ENCODE peak calls at places on chromosomes 7 and 10, in ten cellular contexts. O is endothelial cell of umbilical vein, Q is fibroblast of lung, F is neural progenitor cell, V is H1, W is SK-N-SH, H is IMR-90, J is HCT116, D is OCI-LY7, B is mesenchymal stem cell. G is an unnamed sample.

GRCh38 chr10:77027576-77027975 is 610.0 kb downstream of the KCNMA1 start:
- DNase-seq in B (no peak), J (no peak), Q (no peak), H (no peak), W (no peak), V (no peak), F (no peak), D (no peak), O (no peak), G (no peak)

GRCh38 chr7:81684513-81685262 is 85.2 kb downstream of the HGF start:
- DNase-seq in Q (peak; percentile 100), O (peak; percentile 96), F (peak; percentile 5), B (peak; percentile 100), D (no peak), H (peak; percentile 100), J (peak; percentile 95), W (peak; percentile 63), V (no peak), G (peak; percentile 98)

GRCh38 chr7:141460781-141461715 is 90.2 kb upstream of the AGK start:
- DNase-seq in V (no peak), H (no peak), J (no peak), W (no peak), Q (peak; percentile 8), B (no peak), F (no peak), D (no peak), O (no peak), G (no peak)

GRCh38 chr7:9204571-9204970 is 771.2 kb downstream of the NXPH1 start:
- DNase-seq in D (no peak), B (peak; percentile 30), F (peak; percentile 10), O (no peak), J (no peak), V (no peak), W (no peak), H (no peak), Q (peak; percentile 61), G (no peak)

GRCh38 chr7:15035814-15036213 is 133.3 kb upstream of the DGKB start:
- DNase-seq in J (no peak), W (no peak), V (no peak), F (no peak), H (no peak), D (no peak), B (no peak), O (no peak), Q (no peak), G (no peak)

GRCh38 chr10:21195149-21195731 is 298.1 kb upstream of the NEBL start:
- DNase-seq in O (no peak), F (no peak), B (no peak), W (no peak), J (no peak), Q (no peak), V (no peak), H (no peak), D (no peak), G (peak; percentile 86)

GRCh38 chr7:97025983-97026704 is 1.5 kb upstream of the DLX5 start:
- DNase-seq in O (peak; percentile 26), B (peak; percentile 20), H (no peak), W (no peak), J (no peak), D (no peak), F (peak; percentile 53), Q (no peak), V (no peak), G (no peak)

GRCh38 chr10:60527676-60528075 is 138.0 kb upstream of the ANK3 start:
- DNase-seq in O (no peak), W (no peak), J (no peak), Q (no peak), B (no peak), D (no peak), V (no peak), F (no peak), H (no peak), G (peak; percentile 75)

GRCh38 chr10:121595806-121596667 is 2.2 kb downstream of the FGFR2 start:
- DNase-seq in O (no peak), H (no peak), V (no peak), W (no peak), F (peak; percentile 88), D (no peak), J (no peak), B (no peak), Q (no peak), G (no peak)

DNA sequence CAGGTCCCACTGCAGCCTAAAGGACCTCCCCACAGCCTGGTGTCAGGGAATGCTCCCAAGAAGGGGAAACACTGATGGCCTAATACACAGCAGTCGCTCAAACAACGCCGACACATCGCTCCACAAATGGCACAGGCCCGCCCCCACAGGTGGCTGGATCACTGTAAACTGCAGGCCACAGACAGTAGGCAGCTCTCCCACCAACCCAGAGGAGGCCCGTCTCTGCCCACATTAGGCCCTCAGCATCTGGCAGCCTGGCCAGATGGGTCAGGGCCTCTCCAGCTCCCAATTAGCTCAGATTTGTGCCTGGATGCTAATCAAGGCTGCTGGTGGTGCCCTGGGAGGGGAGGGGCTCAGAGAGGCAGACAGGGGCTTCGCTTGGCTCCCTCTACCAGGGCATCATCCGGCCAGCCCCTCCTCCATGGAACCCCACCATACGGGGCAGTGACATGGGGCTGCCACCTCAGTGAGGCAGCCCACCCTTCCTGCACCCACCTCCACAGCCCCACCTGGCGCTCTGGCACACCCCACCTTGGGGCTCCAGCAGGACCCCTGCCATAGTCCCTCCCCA is 42.7 kb downstream of the CAMK2B start:
- DNase-seq in Q (no peak), H (no peak), D (no peak), F (no peak), B (no peak), O (no peak), J (no peak), W (peak; percentile 85), V (no peak), G (no peak)
- H2AFZ ChIP-seq in Q (no peak overlapping the region), H (no peak overlapping the region), D (no peak overlapping the region), F (no peak overlapping the region), B (no peak overlapping the region), O (no peak overlapping the region), J (no peak overlapping the region), W (no peak overlapping the region), V (no peak overlapping the region), G (no peak overlapping the region)

GRCh38 chr7:94838717-94839116 is 68.7 kb upstream of the PPP1R9A start:
- DNase-seq in W (no peak), D (no peak), F (no peak), O (no peak), V (no peak), Q (no peak), H (no peak), B (no peak), J (no peak), G (no peak)

GRCh38 chr7:94848992-94849576 is 58.3 kb upstream of the PPP1R9A start:
- DNase-seq in F (no peak), W (no peak), J (no peak), D (no peak), Q (no peak), O (no peak), B (no peak), H (no peak), V (no peak), G (no peak)

GRCh38 chr7:94848531-94848930 is 58.9 kb upstream of the PPP1R9A start:
- DNase-seq in V (no peak), Q (no peak), B (no peak), W (no peak), J (no peak), F (no peak), D (no peak), O (no peak), H (no peak), G (peak; percentile 15)

DNA sequence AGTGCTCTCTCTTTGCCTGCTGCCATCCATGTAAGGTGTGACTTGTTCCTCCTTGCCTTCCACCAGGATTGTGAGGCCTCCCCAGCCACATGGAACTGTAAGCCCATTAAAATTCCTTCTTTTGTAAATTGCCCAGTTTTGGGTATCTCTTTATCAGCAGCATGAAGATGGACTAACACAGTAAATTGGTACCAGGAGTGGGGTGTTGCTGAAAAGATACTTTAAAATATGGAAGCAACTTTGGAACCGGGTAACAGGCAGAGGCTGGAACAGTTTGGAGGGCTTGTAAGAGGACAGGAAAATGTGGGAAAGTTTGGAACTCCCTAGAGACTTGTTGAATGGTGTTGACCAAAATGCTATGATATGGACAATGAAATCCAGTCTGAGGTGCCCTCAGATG is 63.8 kb upstream of the PPP1R9A start:
- DNase-seq in W (no peak), H (no peak), O (no peak), J (no peak), D (no peak), F (no peak), V (no peak), B (no peak), Q (no peak), G (no peak)
- H3K9me3 ChIP-seq in W (peaks cover 23% of the 10 kb centered on the region), H (peaks cover 6% of the 10 kb centered on the region), O (no peaks in the 10 kb centered on the region), J (peaks cover 4% of the 10 kb centered on the region), D (no peaks in the 10 kb centered on the region), F (peaks cover 6% of the 10 kb centered on the region), V (peaks cover 27% of the 10 kb centered on the region), B (peaks cover 50% of the 10 kb centered on the region), Q (no peaks in the 10 kb centered on the region), G (peaks cover 4% of the 10 kb centered on the region)

DNA sequence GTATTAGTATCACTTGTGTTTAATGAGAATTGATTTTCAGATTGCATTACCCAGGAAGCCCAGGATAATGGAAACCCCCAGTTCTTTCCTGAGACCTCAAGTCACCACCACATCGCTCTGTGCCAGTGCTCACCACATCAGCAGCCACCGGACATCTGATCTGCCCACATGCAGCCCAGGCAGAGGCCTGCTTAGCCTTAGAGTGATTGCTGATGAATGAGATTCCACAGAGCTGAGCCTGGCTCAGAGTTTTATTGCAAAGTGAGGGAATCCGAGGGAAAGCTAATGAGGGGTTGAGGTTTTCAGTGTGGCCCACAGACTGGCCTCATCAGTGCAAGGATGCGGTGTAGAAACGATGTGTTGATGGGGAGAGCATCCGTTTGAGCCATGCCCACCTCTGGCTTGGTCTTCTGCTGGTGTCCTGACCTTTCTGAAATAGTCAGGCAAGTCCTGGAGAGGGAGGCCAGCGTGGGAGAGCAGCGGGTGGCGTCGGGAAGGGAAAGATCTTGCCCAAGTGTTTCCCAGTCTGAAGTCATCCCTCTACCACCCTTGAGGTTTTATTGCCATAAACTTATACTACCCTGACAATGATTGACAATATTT is 120.3 kb downstream of the ITIH5 start:
- DNase-seq in J (no peak), O (no peak), V (no peak), F (no peak), D (no peak), H (no peak), W (peak; percentile 40), B (no peak), Q (no peak), G (no peak)
- H2AFZ ChIP-seq in J (no peak overlapping the region), O (no peak overlapping the region), V (no peak overlapping the region), F (no peak overlapping the region), D (no peak overlapping the region), H (no peak overlapping the region), W (no peak overlapping the region), B (no peak overlapping the region), Q (no peak overlapping the region), G (no peak overlapping the region)

DNA sequence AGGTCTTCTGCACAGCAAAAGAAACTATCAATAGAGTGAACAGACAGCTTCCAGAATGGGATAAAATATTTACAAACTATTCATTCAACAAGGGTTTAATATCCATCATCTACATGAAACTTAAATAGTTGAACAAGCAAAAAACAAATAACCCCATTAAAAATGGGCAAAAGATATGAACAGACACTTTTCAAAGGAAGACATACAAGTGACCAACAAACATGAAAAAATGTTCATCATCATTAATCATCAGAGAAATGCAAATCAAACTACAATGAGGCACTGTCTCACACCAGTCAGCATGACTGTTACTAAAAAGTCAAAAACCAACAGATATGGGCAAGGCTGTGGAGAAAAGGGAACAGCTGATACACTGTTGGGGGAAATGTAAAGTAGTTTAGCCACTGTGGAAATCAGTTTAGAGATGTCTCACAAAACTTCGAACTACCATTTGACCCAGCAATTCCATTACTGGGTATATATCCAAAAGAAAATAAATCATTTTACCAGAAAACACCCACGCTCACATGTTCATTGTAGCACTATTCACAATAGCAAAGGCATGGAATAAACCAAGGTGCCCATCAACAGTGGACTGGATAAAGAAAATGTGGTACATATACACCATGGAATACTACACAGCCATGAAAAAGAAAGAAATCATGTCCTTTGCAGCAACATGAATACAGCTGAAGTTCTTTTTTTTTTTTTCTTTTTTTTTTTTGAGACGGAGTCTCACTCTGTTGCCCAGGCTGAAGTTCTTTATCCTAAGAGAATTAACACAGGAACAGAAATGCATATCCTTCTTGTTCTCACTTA is 172.6 kb downstream of the KLF6 start:
- DNase-seq in O (no peak), F (no peak), B (no peak), W (no peak), Q (no peak), H (no peak), D (no peak), V (no peak), J (no peak), G (no peak)
- H3K9me3 ChIP-seq in O (no peaks in the 10 kb centered on the region), F (peaks cover 4% of the 10 kb centered on the region), B (peaks cover 30% of the 10 kb centered on the region), W (peaks cover 13% of the 10 kb centered on the region), Q (no peaks in the 10 kb centered on the region), H (peaks cover 4% of the 10 kb centered on the region), D (peaks cover 36% of the 10 kb centered on the region), V (peaks cover 24% of the 10 kb centered on the region), J (no peaks in the 10 kb centered on the region), G (peaks cover 4% of the 10 kb centered on the region)